ENCODE peak calls at places on chromosome 13, in ten cellular contexts. S is tibial nerve, W is GM23338, C is IMR-90, U is left ventricle myocardium inferior, F is endothelial cell of umbilical vein, N is stomach, X is pancreas, A is cardiac muscle cell, O is H9. E is an unnamed sample. For H3K4me1, the result is how much of the 10 kb centered on the place peaks cover.

GRCh38 chr13:62040806-62041205 is 625.2 kb upstream of the PCDH20 start:
- DNase-seq in S (no peak), W (no peak), C (no peak), U (no peak), F (no peak), N (no peak), X (no peak), A (no peak), O (no peak), E (no peak)

GRCh38 chr13:89514534-89515312 is 1832.8 kb upstream of the MIR17HG start:
- DNase-seq in S (no peak), W (peak), C (peak), U (no peak), F (peak), N (no peak), X (peak), A (no peak), O (no peak), E (no peak)

GRCh38 chr13:36841411-36841810 is 22.4 kb downstream of the RFXAP start:
- DNase-seq in S (no peak), W (no peak), C (no peak), U (no peak), F (no peak), N (no peak), X (no peak), A (no peak), O (no peak), E (no peak)

GRCh38 chr13:37109080-37109678 is 3.7 kb upstream of the CSNK1A1L start:
- DNase-seq in S (peak), W (peak), C (peak), U (no peak), F (peak), N (no peak), X (no peak), A (peak), O (no peak), E (no peak)

GRCh38 chr13:87820221-87820620 is 149.1 kb downstream of the SLITRK5 start:
- DNase-seq in S (no peak), W (no peak), C (no peak), U (no peak), F (no peak), N (no peak), X (no peak), A (no peak), O (no peak), E (no peak)

GRCh38 chr13:40283666-40284065 is 382.8 kb downstream of the FOXO1 start:
- DNase-seq in S (no peak), W (no peak), C (no peak), U (no peak), F (no peak), N (no peak), X (no peak), A (no peak), O (no peak), E (no peak)

GRCh38 chr13:110965038-110965754 is 50.3 kb upstream of the ANKRD10 start:
- DNase-seq in S (no peak), W (no peak), C (peak), U (no peak), F (peak), N (no peak), X (peak), A (no peak), O (no peak), E (no peak)

GRCh38 chr13:48555441-48555840 is 22.6 kb upstream of the RCBTB2 start:
- DNase-seq in S (no peak), W (no peak), C (no peak), U (no peak), F (no peak), N (no peak), X (no peak), A (no peak), O (no peak), E (no peak)

GRCh38 chr13:45415112-45415511 is 3.1 kb downstream of the SLC25A30 start:
- DNase-seq in S (no peak), W (no peak), C (no peak), U (no peak), F (no peak), N (no peak), X (no peak), A (no peak), O (no peak), E (no peak)

GRCh38 chr13:23325191-23325590 is 108.3 kb downstream of the SACS start:
- DNase-seq in S (no peak), W (no peak), C (no peak), U (no peak), F (no peak), N (no peak), X (no peak), A (no peak), O (no peak), E (no peak)

DNA sequence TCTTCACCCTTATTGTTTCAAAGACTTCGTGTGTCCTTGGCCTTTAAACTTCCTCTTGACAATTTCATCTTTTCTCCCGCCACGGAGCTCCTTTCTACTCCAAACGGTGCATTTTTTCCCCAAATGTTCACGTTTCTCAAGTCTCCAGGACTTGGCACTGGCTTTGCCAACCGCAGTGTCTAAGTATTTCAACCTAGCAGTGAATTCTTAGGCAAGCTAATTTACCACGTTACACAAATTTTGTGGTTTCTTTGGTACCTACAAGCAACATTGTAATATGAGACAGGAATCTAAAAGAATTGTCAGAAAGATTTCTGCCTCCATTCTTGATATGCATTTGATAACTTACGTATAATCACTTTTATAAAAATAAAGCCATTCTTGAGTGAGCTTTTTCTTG is 10.8 kb downstream of the ZIC2 start:
- DNase-seq in S (no peak), W (no peak), C (no peak), U (no peak), F (no peak), N (no peak), X (no peak), A (no peak), O (no peak), E (no peak)
- H3K4me1 ChIP-seq in S (under half), W (half or more), C (under half), U (under half), F (under half), N (under half), X (under half), A (under half), O (under half), E (under half)

DNA sequence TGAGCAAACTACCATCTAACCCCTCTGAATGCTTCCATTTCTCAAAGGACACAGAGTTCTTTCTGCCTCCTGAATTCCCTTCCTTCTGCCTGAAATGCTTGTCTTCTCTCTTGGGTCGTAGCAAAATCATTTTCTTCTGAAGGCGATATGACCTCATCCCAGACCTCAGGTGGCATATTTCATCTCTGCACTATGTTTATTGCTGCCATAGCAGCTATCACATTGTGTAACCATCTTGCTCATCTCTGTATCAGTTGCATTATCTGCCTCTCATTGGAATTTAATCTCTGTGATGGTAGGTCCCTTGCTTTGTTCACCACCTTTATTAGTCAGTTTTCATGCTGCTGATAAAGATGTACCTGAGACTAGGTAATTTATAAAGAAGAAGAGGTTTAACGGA is 32.5 kb upstream of the RAP2A start:
- DNase-seq in S (no peak), W (no peak), C (no peak), U (no peak), F (no peak), N (no peak), X (no peak), A (no peak), O (no peak), E (no peak)
- H3K27ac ChIP-seq in S (no peak), W (no peak), C (no peak), U (no peak), F (no peak), N (no peak), X (no peak), A (no peak), O (no peak), E (no peak)

DNA sequence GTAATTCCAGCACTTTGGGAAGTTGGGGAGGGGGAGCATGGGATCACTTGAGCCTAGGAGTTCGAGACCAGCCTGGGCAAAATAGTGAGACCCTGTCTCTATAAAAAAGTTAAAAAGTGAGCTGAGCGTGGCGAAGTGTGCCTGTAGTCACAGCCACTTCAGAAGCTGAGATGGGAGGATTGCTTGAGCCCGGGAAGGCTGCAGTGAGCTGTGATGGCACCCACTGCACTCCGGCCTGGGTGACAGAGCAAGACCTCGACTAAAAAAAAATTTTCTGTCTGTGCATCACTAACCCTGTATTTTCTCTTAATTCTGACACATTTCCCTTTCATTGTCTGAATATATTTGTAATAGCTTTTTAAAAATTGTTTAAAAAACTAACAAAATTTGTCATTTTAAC is 29.8 kb downstream of the LATS2 start:
- DNase-seq in S (no peak), W (no peak), C (no peak), U (no peak), F (no peak), N (no peak), X (no peak), A (no peak), O (no peak), E (no peak)
- H3K4me1 ChIP-seq in S (under half), W (under half), C (under half), U (half or more), F (under half), N (under half), X (under half), A (under half), O (under half), E (under half)

GRCh38 chr13:43988302-43988701 is 108.6 kb downstream of the LACC1 start:
- DNase-seq in S (no peak), W (no peak), C (no peak), U (no peak), F (no peak), N (no peak), X (no peak), A (no peak), O (no peak), E (no peak)
- H3K27ac ChIP-seq in S (no peak), W (no peak), C (no peak), U (peak), F (no peak), N (no peak), X (no peak), A (peak), O (no peak), E (no peak)

E was measured in thoracic aorta.